ENCODE peak calls at places on chromosomes 4 and X, in four cellular contexts. N, V, X and Y are unnamed samples.

GRCh38 chr4:76354517-76355473 is 48.3 kb downstream of the STBD1 start:
- DNase-seq in N (no peak), V (no peak), X (no peak), Y (no peak)

GRCh38 chr4:188554413-188554812 is 415.2 kb downstream of the TRIML1 start:
- DNase-seq in N (no peak), V (no peak), X (no peak), Y (no peak)

GRCh38 chr4:72314869-72315268 is 254.2 kb downstream of the ADAMTS3 start:
- DNase-seq in N (no peak), V (no peak), X (no peak), Y (peak)

GRCh38 chrX:72029473-72030411 is 102.0 kb downstream of the RTL5 start:
- DNase-seq in N (peak), V (no peak), X (no peak), Y (peak)

GRCh38 chr4:16442296-16442695 is 216.0 kb upstream of the TAPT1 start:
- DNase-seq in N (no peak), V (no peak), X (no peak), Y (no peak)

GRCh38 chrX:41090568-41091238 is 5.5 kb downstream of the USP9X start:
- DNase-seq in N (no peak), V (no peak), X (no peak), Y (no peak)

GRCh38 chrX:68365356-68365755 is 67.9 kb downstream of the OPHN1 start:
- DNase-seq in N (peak), V (no peak), X (no peak), Y (no peak)

GRCh38 chr4:122819708-122820449 is 6.8 kb upstream of the FGF2 start:
- DNase-seq in N (no peak), V (no peak), X (no peak), Y (peak)

GRCh38 chr4:26624042-26624441 is 40.2 kb downstream of the TBC1D19 start:
- DNase-seq in N (no peak), V (no peak), X (no peak), Y (peak)

GRCh38 chr4:186882293-186882692 is 158.6 kb upstream of the FAT1 start:
- DNase-seq in N (no peak), V (no peak), X (no peak), Y (no peak)

GRCh38 chr4:155085843-155086530 is 122.4 kb upstream of the NPY2R start:
- DNase-seq in N (no peak), V (no peak), X (no peak), Y (peak)